ENCODE peak calls at places on chromosomes 5 and 9, in four cellular contexts. V, C, K and Y are unnamed samples.
A peak's percentile ranks its signal among the peaks of the same experiment; 100 is the strongest.

GRCh38 chr5:1732238-1732880 is 67.3 kb downstream of the MRPL36 start:
- DNase-seq in V (no peak), C (no peak), K (no peak), Y (no peak)

GRCh38 chr5:174972291-174972690 is 247.9 kb downstream of the MSX2 start:
- DNase-seq in V (no peak), C (no peak), K (no peak), Y (no peak)

GRCh38 chr5:176654856-176655255 is 7.6 kb downstream of the TSPAN17 start:
- DNase-seq in V (no peak), C (no peak), K (no peak), Y (no peak)

GRCh38 chr5:13378073-13378472 is 566.4 kb downstream of the DNAH5 start:
- DNase-seq in V (no peak), C (no peak), K (no peak), Y (peak; percentile 52)

GRCh38 chr9:121735065-121735791 is 83.8 kb downstream of the DAB2IP start:
- DNase-seq in V (no peak), C (peak; percentile 41), K (peak; percentile 58), Y (no peak)

GRCh38 chr5:126624534-126624933 is 23.8 kb downstream of the PHAX start:
- DNase-seq in V (no peak), C (no peak), K (no peak), Y (peak; percentile 70)

GRCh38 chr5:35852084-35852734 is 4.5 kb upstream of the IL7R start:
- DNase-seq in V (no peak), C (peak; percentile 6), K (no peak), Y (peak; percentile 78)

GRCh38 chr5:176796970-176797369 is 13.4 kb upstream of the UNC5A start:
- DNase-seq in V (no peak), C (no peak), K (no peak), Y (no peak)

GRCh38 chr9:136862849-136863622 is 3.1 kb downstream of the EDF1 start:
- DNase-seq in V (no peak), C (no peak), K (peak; percentile 6), Y (no peak)

GRCh38 chr5:74934949-74935751 is 69.0 kb upstream of the FAM169A start:
- DNase-seq in V (no peak), C (no peak), K (no peak), Y (no peak)

GRCh38 chr9:81635526-81636279 is 53.6 kb downstream of the TLE1 start:
- DNase-seq in V (no peak), C (no peak), K (no peak), Y (no peak)

GRCh38 chr5:159061186-159061796 is 38.4 kb downstream of the EBF1 start:
- DNase-seq in V (peak; percentile 74), C (peak; percentile 55), K (no peak), Y (peak; percentile 70)

GRCh38 chr9:113361304-113362018 is 12.1 kb downstream of the BSPRY start:
- DNase-seq in V (no peak), C (no peak), K (no peak), Y (no peak)

GRCh38 chr9:82419827-82420486 is 431.4 kb downstream of the SPATA31D1 start:
- DNase-seq in V (no peak), C (no peak), K (peak; percentile 59), Y (no peak)

GRCh38 chr9:131500939-131501541 is 1.7 kb upstream of the POMT1 start:
- DNase-seq in V (peak; percentile 48), C (no peak), K (no peak), Y (no peak)

GRCh38 chr5:93583799-93584530 is 943 bp downstream of the NR2F1 start:
- DNase-seq in V (no peak), C (peak; percentile 81), K (no peak), Y (peak; percentile 60)

GRCh38 chr9:13707635-13708410 is 428.3 kb upstream of the MPDZ start:
- DNase-seq in V (no peak), C (no peak), K (no peak), Y (no peak)

GRCh38 chr5:173532689-173533250 is 83.7 kb downstream of the BOD1 start:
- DNase-seq in V (no peak), C (no peak), K (no peak), Y (no peak)

DNA sequence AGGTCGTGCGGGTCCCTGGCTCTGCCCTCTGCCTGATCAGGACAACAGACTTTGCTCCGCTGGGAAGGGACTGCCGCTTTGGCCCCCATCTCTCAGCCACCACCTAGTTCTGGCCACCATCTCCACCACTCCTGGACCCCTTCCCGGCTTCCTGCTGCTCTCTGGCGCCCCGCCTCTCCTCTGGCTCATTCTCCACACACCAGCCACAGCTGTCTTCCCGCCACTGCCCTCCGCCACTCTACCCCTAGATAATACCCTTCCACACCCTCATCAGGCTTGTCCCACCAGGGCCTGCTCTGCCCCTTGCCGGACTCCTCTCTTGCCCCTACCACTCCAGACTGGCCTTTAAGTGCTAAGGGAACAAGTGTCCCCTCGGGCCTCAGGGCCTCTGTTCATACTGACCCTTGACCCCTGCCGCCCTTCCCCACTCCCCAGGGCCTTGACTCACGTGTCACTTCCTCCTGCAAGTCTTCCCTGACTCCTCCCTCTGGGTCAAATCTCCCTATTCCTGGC is 3.0 kb upstream of the CDX1 start:
- DNase-seq in V (peak; percentile 83), C (no peak), K (peak; percentile 78), Y (no peak)
- TF ChIP-seq CTCF in V (peak; percentile 35), C (no peak), K (peak; percentile 57), Y (no peak)

DNA sequence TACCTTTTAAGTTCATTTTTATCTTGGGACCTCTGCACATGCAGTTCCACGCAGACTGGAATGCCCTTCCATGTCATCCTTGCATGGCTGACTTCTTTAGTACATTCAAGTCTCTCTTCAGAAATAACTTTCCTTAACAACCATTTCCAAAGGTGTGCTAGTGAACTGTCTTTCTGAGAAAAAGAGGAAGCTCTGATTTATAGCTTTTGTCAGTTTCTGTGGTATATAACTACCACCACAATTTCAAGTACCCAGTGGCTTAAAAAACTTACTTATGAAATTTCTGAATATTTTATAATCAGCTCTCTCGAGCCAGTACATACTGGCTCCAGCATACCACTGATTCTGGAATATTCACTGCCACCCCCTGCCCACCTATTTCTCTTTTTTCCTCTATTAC is 1613.8 kb downstream of the MAT2B start:
- DNase-seq in V (no peak), C (no peak), K (no peak), Y (no peak)
- H3K9me3 ChIP-seq in V (no peaks in the 10 kb centered on the region), C (no peaks in the 10 kb centered on the region), K (no peaks in the 10 kb centered on the region), Y (no peaks in the 10 kb centered on the region)

GRCh38 chr9:129888809-129889460 is 53.7 kb downstream of the USP20 start:
- DNase-seq in V (no peak), C (no peak), K (no peak), Y (no peak)
- H3K4me3 ChIP-seq in V (peak overlapping the region; percentile 43), C (no peak overlapping the region), K (no peak overlapping the region), Y (no peak overlapping the region)

GRCh38 chr9:107223381-107223780 is 59.7 kb upstream of the RAD23B start:
- DNase-seq in V (no peak), C (no peak), K (no peak), Y (no peak)

GRCh38 chr9:107226431-107226830 is 56.6 kb upstream of the RAD23B start:
- DNase-seq in V (no peak), C (peak; percentile 20), K (no peak), Y (no peak)

GRCh38 chr9:107221321-107221720 is 61.8 kb upstream of the RAD23B start:
- DNase-seq in V (no peak), C (no peak), K (no peak), Y (no peak)

GRCh38 chr9:107222020-107222522 is 61.0 kb upstream of the RAD23B start:
- DNase-seq in V (no peak), C (no peak), K (no peak), Y (no peak)

DNA sequence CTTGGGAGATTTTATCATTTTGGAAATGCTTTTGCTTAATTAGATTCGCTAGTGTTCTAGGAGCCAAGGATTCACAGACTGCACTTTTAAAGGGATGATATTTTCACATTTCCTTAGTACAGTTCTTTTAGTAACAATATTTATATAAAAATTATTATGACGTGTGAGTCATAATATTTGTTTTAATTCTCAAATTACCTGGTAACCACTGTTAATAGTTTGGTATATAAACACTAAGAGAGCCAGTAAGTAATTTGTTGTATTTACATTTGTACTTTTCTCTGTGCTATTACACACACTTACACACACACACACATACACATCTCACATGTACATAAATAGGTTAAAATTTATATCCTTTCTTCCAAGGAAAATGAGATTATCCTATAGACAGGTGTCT is 58.8 kb upstream of the RAD23B start:
- DNase-seq in V (no peak), C (no peak), K (no peak), Y (no peak)
- TF ChIP-seq CTCF in V (no peak), C (no peak), K (no peak), Y (no peak)

DNA sequence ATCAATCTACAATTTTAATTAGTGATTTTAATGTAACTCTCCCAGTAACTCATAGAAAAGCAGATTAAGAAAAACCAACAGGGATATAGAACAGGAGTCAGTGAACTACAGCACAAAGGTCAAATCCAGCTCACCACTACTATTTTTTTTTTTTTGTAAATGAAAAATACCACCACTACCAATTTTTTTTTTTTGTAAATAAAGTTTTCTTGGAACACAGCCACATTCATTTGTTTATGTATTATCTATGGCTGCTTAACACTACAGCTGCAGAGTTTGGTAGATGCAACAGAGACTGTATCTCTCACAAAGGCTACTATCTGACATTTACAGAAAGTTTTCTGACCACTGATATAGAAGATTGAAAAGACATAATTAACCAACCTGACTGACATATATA is 11.7 kb downstream of the ZNF510 start:
- DNase-seq in V (no peak), C (no peak), K (no peak), Y (no peak)
- H3K9me3 ChIP-seq in V (peaks cover 100% of the 10 kb centered on the region), C (no peaks in the 10 kb centered on the region), K (peaks cover 93% of the 10 kb centered on the region), Y (no peaks in the 10 kb centered on the region)

GRCh38 chr5:124742521-124742920 is 3.9 kb downstream of the ZNF608 start:
- DNase-seq in V (no peak), C (no peak), K (no peak), Y (no peak)

GRCh38 chr5:124742983-124743533 is 3.4 kb downstream of the ZNF608 start:
- DNase-seq in V (no peak), C (no peak), K (peak; percentile 42), Y (no peak)

GRCh38 chr5:124740055-124740454 is 6.4 kb downstream of the ZNF608 start:
- DNase-seq in V (no peak), C (no peak), K (no peak), Y (no peak)

GRCh38 chr5:124741711-124742496 is 4.5 kb downstream of the ZNF608 start:
- DNase-seq in V (no peak), C (no peak), K (peak; percentile 42), Y (peak; percentile 72)

GRCh38 chr5:124740991-124741583 is 5.4 kb downstream of the ZNF608 start:
- DNase-seq in V (no peak), C (no peak), K (no peak), Y (no peak)
- H3K4me3 ChIP-seq in V (no peak overlapping the region), C (peak overlapping the region; percentile 78), K (no peak overlapping the region), Y (no peak overlapping the region)

GRCh38 chr5:138582959-138583358 is 7.8 kb upstream of the HSPA9 start:
- DNase-seq in V (no peak), C (no peak), K (no peak), Y (no peak)

GRCh38 chr5:138575194-138576015 is at the start of gene HSPA9:
- DNase-seq in V (peak; percentile 98), C (peak; percentile 99), K (peak; percentile 99), Y (peak; percentile 99)

GRCh38 chr5:138580777-138581176 is 5.6 kb upstream of the HSPA9 start:
- DNase-seq in V (no peak), C (no peak), K (no peak), Y (no peak)

GRCh38 chr5:138580001-138580400 is 4.8 kb upstream of the HSPA9 start:
- DNase-seq in V (no peak), C (no peak), K (no peak), Y (no peak)

DNA sequence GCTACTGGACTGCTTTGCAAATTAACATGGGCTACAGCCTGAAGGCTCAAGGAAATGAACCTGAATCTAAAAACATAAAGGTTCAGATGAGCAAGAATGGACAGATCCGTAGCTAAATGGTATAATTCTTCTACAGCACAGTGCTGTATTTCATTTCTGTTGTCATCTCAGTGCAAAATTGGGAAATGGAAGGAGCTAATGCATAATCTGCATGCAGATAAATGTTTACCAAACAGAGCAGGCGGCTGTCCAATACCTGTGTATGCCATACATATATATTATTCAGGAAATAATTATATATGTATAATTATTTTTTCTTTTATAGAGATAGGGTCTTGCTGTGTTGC is 4.3 kb upstream of the HSPA9 start:
- DNase-seq in V (no peak), C (no peak), K (no peak), Y (no peak)
- TF ChIP-seq CTCF in V (no peak), C (no peak), K (no peak), Y (no peak)